ENCODE peak calls at places on chromosomes 2 and 18, in four cellular contexts. C, M, F and I are unnamed samples.
A peak's percentile ranks its signal among the peaks of the same experiment; 100 is the strongest.

GRCh38 chr2:212022966-212023365 is 515.6 kb downstream of the ERBB4 start:
- DNase-seq in F (no peak), C (no peak), M (no peak), I (no peak)

GRCh38 chr2:72367530-72368225 is 220.0 kb upstream of the CYP26B1 start:
- DNase-seq in F (peak; percentile 76), M (no peak), C (peak; percentile 82), I (no peak)

GRCh38 chr2:145325485-145325884 is 805.6 kb upstream of the ZEB2 start:
- DNase-seq in C (no peak), M (no peak), F (no peak), I (no peak)

GRCh38 chr2:118973542-118973951 is 31.6 kb downstream of the MARCO start:
- DNase-seq in C (no peak), F (no peak), M (no peak), I (no peak)

GRCh38 chr2:224195954-224196571 is 157.0 kb upstream of the SERPINE2 start:
- DNase-seq in F (no peak), M (no peak), C (no peak), I (no peak)

GRCh38 chr2:72992734-72993102 is 75.4 kb downstream of the EMX1 start:
- DNase-seq in F (no peak), M (no peak), C (no peak), I (no peak)

GRCh38 chr2:31539505-31539904 is 41.2 kb downstream of the SRD5A2 start:
- DNase-seq in F (no peak), C (no peak), M (no peak), I (no peak)

GRCh38 chr2:54589340-54590215 is 133.5 kb downstream of the SPTBN1 start:
- DNase-seq in M (no peak), C (no peak), F (peak; percentile 98), I (no peak)

GRCh38 chr18:45993441-45993840 is 26.3 kb upstream of the EPG5 start:
- DNase-seq in C (no peak), M (no peak), F (no peak), I (peak; percentile 61)

GRCh38 chr2:241191101-241191500 is 2.6 kb downstream of the ANO7 start:
- DNase-seq in C (no peak), M (no peak), F (no peak), I (no peak)

GRCh38 chr2:151860613-151861146 is 32.5 kb upstream of the ARL5A start:
- DNase-seq in M (no peak), C (no peak), F (no peak), I (no peak)

GRCh38 chr18:44130365-44130942 is 550.2 kb upstream of the SETBP1 start:
- DNase-seq in M (no peak), F (peak; percentile 10), C (no peak), I (no peak)

GRCh38 chr2:33146112-33146511 is 199.4 kb downstream of the LTBP1 start:
- DNase-seq in F (no peak), C (no peak), M (no peak), I (no peak)

GRCh38 chr18:58112174-58112573 is 68.1 kb downstream of the NEDD4L start:
- DNase-seq in C (no peak), M (no peak), F (no peak), I (no peak)

GRCh38 chr2:138689705-138690104 is 90.5 kb downstream of the NXPH2 start:
- DNase-seq in C (no peak), M (no peak), F (no peak), I (no peak)

GRCh38 chr2:241211276-241211675 is 22.8 kb downstream of the ANO7 start:
- DNase-seq in F (no peak), C (no peak), M (no peak), I (no peak)

GRCh38 chr18:13281406-13281805 is 62.8 kb downstream of the LDLRAD4 start:
- DNase-seq in M (no peak), F (no peak), C (no peak), I (no peak)

GRCh38 chr2:168340931-168341330 is 93.5 kb upstream of the STK39 start:
- DNase-seq in M (no peak), C (no peak), F (no peak), I (no peak)

GRCh38 chr2:197613509-197613987 is 61.8 kb downstream of the RFTN2 start:
- DNase-seq in F (peak; percentile 99), C (no peak), M (no peak), I (no peak)

GRCh38 chr2:176385838-176386237 is 116.6 kb downstream of the MTX2 start:
- DNase-seq in F (peak; percentile 20), M (no peak), C (no peak), I (no peak)
- TF ChIP-seq CTCF in F (peak; percentile 46), M (no peak), C (no peak), I (no peak)

GRCh38 chr2:96157649-96158553 is 12.7 kb upstream of the DUSP2 start:
- DNase-seq in M (peak; percentile 76), C (no peak), F (no peak), I (no peak)
- TF ChIP-seq POLR2AphosphoS5 in M (peak; percentile 82), C (no peak), F (no peak), I (no peak)

GRCh38 chr2:189579585-189579984 is 1.0 kb downstream of the SLC40A1 start:
- DNase-seq in C (no peak), F (no peak), M (no peak), I (no peak)

GRCh38 chr2:189580267-189580661 is 322 bp downstream of the SLC40A1 start:
- DNase-seq in M (no peak), C (no peak), F (peak; percentile 40), I (no peak)

GRCh38 chr2:189580662-189581353 is at the start of gene SLC40A1:
- DNase-seq in M (no peak), C (no peak), F (peak; percentile 67), I (no peak)

GRCh38 chr2:189582140-189582825 is 1.7 kb upstream of the SLC40A1 start:
- DNase-seq in F (no peak), M (no peak), C (no peak), I (no peak)

GRCh38 chr2:189581354-189582139 is 961 bp upstream of the SLC40A1 start:
- DNase-seq in M (no peak), F (peak; percentile 62), C (no peak), I (no peak)
- TF ChIP-seq REST in M (no peak), F (no peak), C (no peak), I (no peak)

GRCh38 chr18:74598350-74599001 is 806 bp downstream of the ZNF407 start:
- DNase-seq in F (peak; percentile 60), C (peak; percentile 27), M (no peak), I (no peak)
- TF ChIP-seq CTCF in F (peak; percentile 41), C (no peak), M (peak; percentile 37), I (peak; percentile 30)

GRCh38 chr18:9914584-9915290 is 921 bp downstream of the VAPA start:
- DNase-seq in F (peak; percentile 51), C (peak; percentile 49), M (no peak), I (no peak)
- TF ChIP-seq POLR2AphosphoS5 in F (no peak), C (peak; percentile 55), M (no peak), I (no peak)

DNA sequence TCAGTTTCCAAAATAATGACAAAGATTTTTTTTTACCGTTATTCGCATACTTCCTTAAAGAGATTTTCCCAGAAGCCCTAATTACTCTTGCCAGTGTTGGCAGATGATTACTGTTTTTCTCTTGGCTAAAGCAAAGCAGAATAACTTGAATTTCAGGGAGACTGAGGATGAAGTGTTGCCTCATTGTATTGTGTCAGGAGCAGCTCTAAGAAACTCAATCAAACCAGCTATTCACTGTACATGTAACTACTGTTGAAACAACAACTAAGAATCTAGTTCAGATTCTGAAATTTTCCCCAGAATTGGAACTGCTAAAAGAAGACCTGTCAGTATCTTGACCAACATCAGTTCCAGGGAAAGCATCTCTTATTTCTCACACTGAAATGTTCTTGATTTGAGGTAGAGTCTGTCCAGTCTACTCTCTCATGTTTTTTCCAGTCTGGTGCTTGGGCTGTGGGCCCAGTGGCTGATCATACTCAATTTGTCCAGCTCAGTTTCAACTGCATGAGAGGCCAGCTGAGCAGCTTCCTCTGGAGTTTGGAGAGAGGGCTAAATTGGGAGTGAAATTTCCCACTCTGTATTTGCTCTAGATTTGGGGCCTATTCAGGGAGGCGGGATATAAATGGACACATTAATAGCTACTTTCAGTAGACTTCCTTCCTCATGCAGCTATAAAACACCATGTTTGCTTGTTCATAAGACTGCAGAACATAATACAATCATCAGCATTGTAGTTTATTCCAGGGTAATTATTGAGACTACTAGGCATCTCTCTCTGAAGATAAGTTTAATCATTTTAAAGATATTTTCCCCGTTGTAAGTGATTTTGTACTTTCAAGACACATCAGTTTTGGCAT is 78.6 kb downstream of the PPP1R1C start:
- DNase-seq in C (no peak), F (no peak), M (no peak), I (no peak)
- TF ChIP-seq REST in C (no peak), F (no peak), M (no peak), I (no peak)

GRCh38 chr18:7980661-7981060 is 413.5 kb downstream of the PTPRM start:
- DNase-seq in M (no peak), C (no peak), F (no peak), I (no peak)

GRCh38 chr18:7982216-7982615 is 415.1 kb downstream of the PTPRM start:
- DNase-seq in C (no peak), F (no peak), M (no peak), I (no peak)

GRCh38 chr18:7978834-7979233 is 411.7 kb downstream of the PTPRM start:
- DNase-seq in C (no peak), M (no peak), F (no peak), I (no peak)

GRCh38 chr18:7979714-7980113 is 412.6 kb downstream of the PTPRM start:
- DNase-seq in F (no peak), M (no peak), C (no peak), I (no peak)

GRCh38 chr18:7980136-7980535 is 413.0 kb downstream of the PTPRM start:
- DNase-seq in M (no peak), C (peak; percentile 8), F (peak; percentile 5), I (no peak)
- TF ChIP-seq CTCF in M (no peak), C (peak; percentile 31), F (no peak), I (peak; percentile 13)

DNA sequence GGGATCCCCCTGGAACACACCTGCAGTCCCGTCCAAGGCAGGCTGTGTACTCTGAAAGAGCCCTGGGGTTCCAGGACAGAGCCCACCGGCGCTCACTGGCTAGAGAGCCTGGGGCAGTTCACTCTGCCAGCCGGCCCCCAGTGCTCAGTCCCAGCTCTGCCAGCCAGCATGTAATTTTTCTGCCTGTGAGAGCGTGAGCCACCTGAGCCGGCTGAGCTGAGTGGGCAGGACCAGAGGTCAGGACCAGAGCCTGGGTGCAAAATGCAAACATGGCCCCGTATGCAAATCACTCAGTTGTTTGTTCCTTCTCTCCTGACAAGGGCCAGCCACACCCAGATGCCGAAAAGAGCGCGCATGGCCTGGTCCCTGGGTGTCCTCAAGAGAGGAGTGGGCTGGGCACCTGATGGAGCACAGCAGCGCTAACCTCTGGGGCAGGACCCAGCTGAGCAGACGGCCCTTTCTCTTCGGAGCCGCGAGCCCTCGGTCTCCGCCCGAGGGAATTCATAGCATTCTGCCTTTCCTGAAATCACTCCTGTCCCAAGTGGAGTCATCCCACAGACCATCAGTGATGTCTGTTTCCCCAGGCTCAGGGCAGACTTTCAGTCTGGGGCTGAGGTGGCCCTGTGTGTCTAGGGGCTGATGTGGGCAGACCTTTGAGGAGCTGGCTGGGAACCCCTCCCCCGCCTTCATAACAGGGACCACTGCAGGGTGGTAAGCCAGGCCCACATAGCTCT is 36.5 kb upstream of the PTMA start:
- DNase-seq in M (peak; percentile 76), C (no peak), F (peak; percentile 39), I (no peak)
- TF ChIP-seq POLR2AphosphoS5 in M (peak; percentile 85), C (no peak), F (no peak), I (no peak)

GRCh38 chr2:219519526-219519916 is 5.2 kb downstream of the ASIC4 start:
- DNase-seq in F (no peak), C (no peak), M (no peak), I (no peak)
- TF ChIP-seq REST in F (no peak), C (no peak), M (no peak), I (peak; percentile 41)